ENCODE peak calls at places on chromosomes 11 and 22, in four cellular contexts. B is neuronal stem cell, V is Panc1, K is adipocyte. T is an unnamed sample.

GRCh38 chr11:12242071-12242672 is 131.8 kb downstream of the MICAL2 start:
- DNase-seq in V (no peak), K (no peak), B (no peak), T (no peak)

GRCh38 chr11:32829680-32830412 is at the start of gene PRRG4:
- DNase-seq in B (peak; percentile 32), V (no peak), K (peak; percentile 62), T (no peak)

GRCh38 chr11:43992138-43992537 is 49.7 kb downstream of the C11orf96 start:
- DNase-seq in K (no peak), V (no peak), B (no peak), T (no peak)

GRCh38 chr11:128105950-128106349 is 481.4 kb downstream of the ETS1 start:
- DNase-seq in K (no peak), B (no peak), V (no peak), T (no peak)

GRCh38 chr11:64562723-64563351 is 28.2 kb upstream of the SLC22A12 start:
- DNase-seq in B (no peak), V (no peak), K (no peak), T (no peak)

GRCh38 chr11:72778535-72779494 is 15.0 kb downstream of the STARD10 start:
- DNase-seq in V (no peak), B (no peak), K (no peak), T (no peak)

GRCh38 chr11:12516387-12517110 is 139.2 kb downstream of the PARVA start:
- DNase-seq in K (no peak), V (no peak), B (no peak), T (no peak)

GRCh38 chr11:4881860-4882500 is at the start of gene OR51T1:
- DNase-seq in V (no peak), B (no peak), K (no peak), T (no peak)

GRCh38 chr11:68560216-68560615 is 99.7 kb downstream of the PPP6R3 start:
- DNase-seq in K (no peak), B (no peak), V (no peak), T (no peak)

GRCh38 chr11:75475767-75476650 is 43.0 kb upstream of the KLHL35 start:
- DNase-seq in V (no peak), K (no peak), B (no peak), T (no peak)

GRCh38 chr22:48530666-48531065 is 1297.0 kb downstream of the BRD1 start:
- DNase-seq in K (no peak), B (no peak), V (no peak), T (no peak)
- H3K9me3 ChIP-seq in K (no peaks in the 10 kb centered on the region), B (no peaks in the 10 kb centered on the region), V (no peaks in the 10 kb centered on the region), T (no peaks in the 10 kb centered on the region)

GRCh38 chr22:47259990-47260389 is 497.5 kb downstream of the TBC1D22A start:
- DNase-seq in K (no peak), V (no peak), B (no peak), T (peak; percentile 2)
- H3K9me3 ChIP-seq in K (no peaks in the 10 kb centered on the region), V (no peaks in the 10 kb centered on the region), B (no peaks in the 10 kb centered on the region), T (no peaks in the 10 kb centered on the region)

GRCh38 chr11:1283906-1284305 is 25.5 kb downstream of the TOLLIP start:
- DNase-seq in B (no peak), K (no peak), V (no peak), T (no peak)
- H3K9me3 ChIP-seq in B (no peaks in the 10 kb centered on the region), K (no peaks in the 10 kb centered on the region), V (no peaks in the 10 kb centered on the region), T (no peaks in the 10 kb centered on the region)

GRCh38 chr22:47997052-47997568 is 1234.7 kb downstream of the TBC1D22A start:
- DNase-seq in B (peak; percentile 35), K (no peak), V (no peak), T (no peak)

GRCh38 chr22:47994899-47995573 is 1232.6 kb downstream of the TBC1D22A start:
- DNase-seq in K (no peak), B (no peak), V (no peak), T (no peak)

GRCh38 chr22:47997612-47998011 is 1235.2 kb downstream of the TBC1D22A start:
- DNase-seq in K (no peak), V (no peak), B (no peak), T (no peak)

GRCh38 chr22:47995718-47996117 is 1233.3 kb downstream of the TBC1D22A start:
- DNase-seq in K (no peak), V (no peak), B (no peak), T (no peak)

GRCh38 chr22:47996446-47996857 is 1234.0 kb downstream of the TBC1D22A start:
- DNase-seq in B (no peak), K (no peak), V (no peak), T (no peak)
- H3K9me3 ChIP-seq in B (no peaks in the 10 kb centered on the region), K (no peaks in the 10 kb centered on the region), V (no peaks in the 10 kb centered on the region), T (no peaks in the 10 kb centered on the region)

GRCh38 chr22:49116486-49116885 is 711.2 kb downstream of the BRD1 start:
- DNase-seq in V (no peak), K (no peak), B (no peak), T (no peak)
- H3K9me3 ChIP-seq in V (no peaks in the 10 kb centered on the region), K (no peaks in the 10 kb centered on the region), B (no peaks in the 10 kb centered on the region), T (no peaks in the 10 kb centered on the region)

GRCh38 chr11:108253176-108253575 is 30.3 kb downstream of the ATM start:
- DNase-seq in V (no peak), B (no peak), K (peak; percentile 10), T (no peak)
- H3K9me3 ChIP-seq in V (no peaks in the 10 kb centered on the region), B (no peaks in the 10 kb centered on the region), K (no peaks in the 10 kb centered on the region), T (no peaks in the 10 kb centered on the region)

GRCh38 chr22:49237703-49238102 is 590.0 kb downstream of the BRD1 start:
- DNase-seq in V (no peak), B (no peak), K (no peak), T (no peak)

GRCh38 chr22:49240472-49240871 is 587.2 kb downstream of the BRD1 start:
- DNase-seq in K (no peak), V (no peak), B (no peak), T (no peak)

GRCh38 chr22:49238181-49239141 is 589.2 kb downstream of the BRD1 start:
- DNase-seq in B (no peak), V (no peak), K (no peak), T (no peak)

GRCh38 chr22:49240016-49240380 is 587.7 kb downstream of the BRD1 start:
- DNase-seq in B (no peak), V (no peak), K (no peak), T (no peak)

GRCh38 chr22:49239264-49240015 is 588.2 kb downstream of the BRD1 start:
- DNase-seq in K (no peak), V (no peak), B (no peak), T (no peak)
- H3K9me3 ChIP-seq in K (no peaks in the 10 kb centered on the region), V (no peaks in the 10 kb centered on the region), B (no peaks in the 10 kb centered on the region), T (no peaks in the 10 kb centered on the region)

T was measured in SK-N-MC.